ENCODE peak calls at places on chromosomes 16 and 17, in five cellular contexts. G is NB4, N is Caco-2, V is body of pancreas, M is ascending aorta. I is an unnamed sample.

GRCh38 chr16:11431915-11432465 is 86.7 kb downstream of the RMI2 start:
- DNase-seq in G (no peak), N (no peak), V (no peak), M (no peak), I (no peak)

GRCh38 chr17:66782866-66783265 is 52.1 kb upstream of the CACNG5 start:
- DNase-seq in G (no peak), N (no peak), V (no peak), M (no peak), I (peak; percentile 44)

GRCh38 chr17:14269473-14269872 is 31.4 kb upstream of the HS3ST3B1 start:
- DNase-seq in G (no peak), N (no peak), V (no peak), M (no peak), I (no peak)

GRCh38 chr17:61404702-61405046 is 5.0 kb downstream of the TBX2 start:
- DNase-seq in G (no peak), N (no peak), V (no peak), M (no peak), I (peak; percentile 53)

GRCh38 chr16:27405546-27406451 is 3.8 kb downstream of the IL21R start:
- DNase-seq in G (no peak), N (no peak), V (no peak), M (no peak), I (no peak)

GRCh38 chr16:2212362-2213324 is 2.0 kb upstream of the BRICD5 start:
- DNase-seq in G (peak; percentile 76), N (no peak), V (peak; percentile 82), M (no peak), I (no peak)

GRCh38 chr17:79993390-79994221 is 42.1 kb downstream of the TBC1D16 start:
- DNase-seq in G (peak; percentile 97), N (peak; percentile 98), V (peak; percentile 82), M (peak; percentile 82), I (peak; percentile 91)

GRCh38 chr16:85454171-85454883 is 158.8 kb upstream of the GSE1 start:
- DNase-seq in G (no peak), N (peak; percentile 47), V (no peak), M (no peak), I (no peak)

GRCh38 chr16:77657016-77657415 is 65.3 kb upstream of the NUDT7 start:
- DNase-seq in G (peak; percentile 81), N (peak; percentile 42), V (no peak), M (no peak), I (no peak)

GRCh38 chr17:57665128-57665527 is 80.0 kb downstream of the CCDC182 start:
- DNase-seq in G (no peak), N (no peak), V (no peak), M (peak; percentile 11), I (no peak)

GRCh38 chr17:36943250-36944220 is 5.2 kb upstream of the AATF start:
- DNase-seq in G (no peak), N (no peak), V (no peak), M (no peak), I (no peak)

GRCh38 chr17:50029185-50029584 is 26.7 kb upstream of the ITGA3 start:
- DNase-seq in G (no peak), N (no peak), V (no peak), M (no peak), I (no peak)

GRCh38 chr16:81675662-81676535 is 103.2 kb upstream of the PLCG2 start:
- DNase-seq in G (no peak), N (no peak), V (no peak), M (no peak), I (no peak)

GRCh38 chr17:206941-207560 is 25.6 kb upstream of the DOC2B start:
- DNase-seq in G (no peak), N (no peak), V (no peak), M (no peak), I (no peak)

GRCh38 chr16:67415872-67416793 is at the start of gene ZDHHC1:
- DNase-seq in G (no peak), N (no peak), V (peak; percentile 82), M (peak; percentile 80), I (no peak)

GRCh38 chr16:78731785-78732184 is 632.3 kb downstream of the WWOX start:
- DNase-seq in G (no peak), N (no peak), V (no peak), M (no peak), I (no peak)

GRCh38 chr17:63439682-63440081 is 6.4 kb downstream of the CYB561 start:
- DNase-seq in G (peak; percentile 68), N (no peak), V (no peak), M (no peak), I (no peak)

GRCh38 chr17:6544011-6544370 is 12.4 kb downstream of the PITPNM3 start:
- DNase-seq in G (no peak), N (no peak), V (no peak), M (no peak), I (no peak)

GRCh38 chr17:78140169-78141051 is 5.8 kb upstream of the C17orf99 start:
- DNase-seq in G (peak; percentile 96), N (peak; percentile 93), V (peak; percentile 99), M (peak; percentile 89), I (peak; percentile 97)

GRCh38 chr16:14309001-14309886 is 238.1 kb downstream of the MRTFB start:
- DNase-seq in G (peak; percentile 60), N (peak; percentile 39), V (peak; percentile 93), M (no peak), I (no peak)

GRCh38 chr16:85220125-85220839 is 108.0 kb upstream of the CIBAR2 start:
- DNase-seq in G (no peak), N (no peak), V (peak; percentile 92), M (peak; percentile 84), I (no peak)

GRCh38 chr17:31858647-31859486 is at the start of gene COPRS:
- DNase-seq in G (peak; percentile 90), N (peak; percentile 93), V (peak; percentile 94), M (peak; percentile 93), I (peak; percentile 91)
- H3K4me3 ChIP-seq in G (peak within 1 kb of the TSS; percentile 74), N (peak within 1 kb of the TSS; percentile 81), V (peak within 1 kb of the TSS; percentile 38), M (peak within 1 kb of the TSS; percentile 91), I (peak within 1 kb of the TSS; percentile 89)

GRCh38 chr16:30068333-30068732 is 2.8 kb downstream of the ALDOA start:
- DNase-seq in G (no peak), N (no peak), V (no peak), M (no peak), I (no peak)
- H3K4me3 ChIP-seq in G (no peak overlapping the region), N (no peak overlapping the region), V (no peak overlapping the region), M (peak overlapping the region; percentile 92), I (no peak overlapping the region)

GRCh38 chr17:44005527-44005864 is 1.1 kb downstream of the NAGS start:
- DNase-seq in G (no peak), N (no peak), V (peak; percentile 13), M (no peak), I (no peak)

GRCh38 chr17:44002141-44002848 is 2.1 kb upstream of the NAGS start:
- DNase-seq in G (peak; percentile 16), N (no peak), V (no peak), M (no peak), I (no peak)

GRCh38 chr17:44004761-44005526 is 522 bp downstream of the NAGS start:
- DNase-seq in G (no peak), N (peak; percentile 40), V (peak; percentile 13), M (no peak), I (no peak)

GRCh38 chr17:44005865-44006580 is 1.6 kb downstream of the NAGS start:
- DNase-seq in G (peak; percentile 36), N (peak; percentile 55), V (peak; percentile 56), M (no peak), I (no peak)

GRCh38 chr17:44004077-44004760 is at the start of gene NAGS:
- DNase-seq in G (no peak), N (peak; percentile 27), V (no peak), M (no peak), I (no peak)
- H3K4me3 ChIP-seq in G (no peak within 1 kb of the TSS), N (peak within 1 kb of the TSS; percentile 50), V (no peak within 1 kb of the TSS), M (peak within 1 kb of the TSS; percentile 67), I (peak within 1 kb of the TSS; percentile 57)

DNA sequence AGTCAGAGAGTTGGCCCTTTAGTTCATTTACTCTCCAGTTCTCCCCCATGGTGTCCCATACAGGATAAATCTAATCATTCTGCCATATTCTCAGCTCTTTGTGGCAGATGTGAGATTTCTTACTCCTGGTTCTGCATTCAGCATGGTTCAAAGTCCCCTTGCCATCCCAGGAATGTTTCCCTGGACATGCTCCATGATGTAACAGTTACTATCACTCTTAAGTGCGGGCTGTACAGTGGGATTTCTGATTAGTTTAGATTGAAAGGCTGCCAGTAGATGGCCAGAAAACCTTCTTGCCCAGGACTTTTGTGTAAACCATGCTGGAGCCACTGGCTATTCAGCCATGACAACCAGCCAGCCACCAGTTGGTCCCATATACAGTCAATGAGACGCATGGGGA is 10.4 kb downstream of the KRT37 start:
- DNase-seq in G (no peak), N (no peak), V (no peak), M (no peak), I (no peak)
- H3K4me3 ChIP-seq in G (no peak overlapping the region), N (no peak overlapping the region), V (no peak overlapping the region), M (no peak overlapping the region), I (no peak overlapping the region)

GRCh38 chr17:81346908-81347349 is 48.3 kb upstream of the BAHCC1 start:
- DNase-seq in G (no peak), N (no peak), V (no peak), M (no peak), I (no peak)
- H3K4me3 ChIP-seq in G (no peak overlapping the region), N (peak overlapping the region; percentile 85), V (no peak overlapping the region), M (peak overlapping the region; percentile 83), I (peak overlapping the region; percentile 86)

GRCh38 chr16:497258-497657 is 30.3 kb upstream of the CAPN15 start:
- DNase-seq in G (no peak), N (no peak), V (no peak), M (no peak), I (no peak)
- H3K4me3 ChIP-seq in G (no peak overlapping the region), N (no peak overlapping the region), V (no peak overlapping the region), M (no peak overlapping the region), I (no peak overlapping the region)

DNA sequence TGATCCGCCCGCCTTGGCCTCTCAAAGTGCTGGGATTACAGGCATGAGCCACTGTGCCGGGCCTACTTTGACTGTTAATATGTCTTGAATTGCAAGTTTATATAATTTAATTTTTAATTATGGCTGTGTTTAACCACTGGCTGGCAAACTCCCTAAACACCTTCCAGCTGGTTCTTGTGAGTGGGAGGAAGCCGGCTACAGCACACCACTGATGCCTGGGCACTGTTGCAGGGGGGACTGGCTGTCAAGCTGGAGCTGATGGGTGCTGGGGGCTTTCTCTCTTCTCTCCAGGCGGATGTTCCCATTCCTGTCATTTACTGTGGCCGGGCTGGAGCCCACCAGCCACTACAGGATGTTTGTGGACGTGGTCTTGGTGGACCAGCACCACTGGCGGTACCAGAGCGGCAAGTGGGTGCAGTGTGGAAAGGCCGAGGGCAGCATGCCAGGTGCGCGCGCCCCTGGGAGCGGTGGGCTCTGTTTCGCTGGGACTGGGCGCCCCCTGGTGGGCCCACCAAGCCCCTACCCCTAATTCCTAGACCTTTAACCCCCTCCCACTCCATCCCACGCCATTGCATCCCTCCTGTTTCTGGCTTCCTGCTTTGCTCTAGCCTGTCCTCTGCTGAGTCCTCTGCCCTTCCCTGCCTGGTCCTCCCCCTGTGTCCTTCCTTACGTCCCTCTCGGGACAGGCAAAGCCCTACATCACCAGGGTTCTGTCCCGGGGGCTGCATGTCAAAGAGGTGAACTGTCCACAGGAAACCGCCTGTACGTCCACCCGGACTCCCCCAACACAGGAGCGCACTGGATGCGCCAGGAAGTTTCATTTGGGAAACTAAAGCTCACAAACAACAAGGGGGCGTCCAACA is 9.5 kb downstream of the TBX21 start:
- DNase-seq in G (peak; percentile 56), N (peak; percentile 77), V (no peak), M (peak; percentile 45), I (peak; percentile 53)
- H3K4me3 ChIP-seq in G (no peak overlapping the region), N (no peak overlapping the region), V (no peak overlapping the region), M (no peak overlapping the region), I (no peak overlapping the region)

I was measured in suprapubic skin.